ENCODE peak calls at places on chromosomes 13 and 19, in ten cellular contexts. B is kidney, I is heart left ventricle, X is GM10248, N is nephron progenitor cell, W is AG04450, P is tibial artery, K is OCI-LY7, Q is bronchial epithelial cell, F is brain microvascular endothelial cell. M is an unnamed sample.

GRCh38 chr19:6773323-6773931 is 919 bp downstream of the VAV1 start:
- DNase-seq in B (peak; percentile 83), I (peak; percentile 52), X (peak; percentile 69), N (no peak), W (no peak), P (no peak), K (peak; percentile 89), Q (no peak), F (no peak), M (peak; percentile 89)

GRCh38 chr19:7426986-7427385 is 61.8 kb downstream of the PEX11G start:
- DNase-seq in B (no peak), I (no peak), X (no peak), N (no peak), W (no peak), P (no peak), K (no peak), Q (no peak), F (no peak), M (peak; percentile 67)

GRCh38 chr13:113581871-113582270 is 2.7 kb upstream of the TFDP1 start:
- DNase-seq in B (peak; percentile 6), I (no peak), X (no peak), N (no peak), W (no peak), P (no peak), K (no peak), Q (no peak), F (no peak), M (no peak)

GRCh38 chr13:27020415-27020814 is 151.2 kb downstream of the USP12 start:
- DNase-seq in B (no peak), I (no peak), X (no peak), N (no peak), W (no peak), P (no peak), K (no peak), Q (no peak), F (no peak), M (no peak)

GRCh38 chr19:2290441-2291184 is 8.6 kb upstream of the PEAK3 start:
- DNase-seq in B (no peak), I (no peak), X (no peak), N (no peak), W (no peak), P (no peak), K (no peak), Q (no peak), F (no peak), M (no peak)

GRCh38 chr13:113860579-113861432 is 3.1 kb downstream of the GAS6 start:
- DNase-seq in B (peak; percentile 59), I (no peak), X (no peak), N (peak; percentile 51), W (no peak), P (peak; percentile 70), K (no peak), Q (no peak), F (no peak), M (no peak)

GRCh38 chr19:37056776-37057175 is 21.5 kb upstream of the ZNF420 start:
- DNase-seq in B (no peak), I (no peak), X (no peak), N (no peak), W (no peak), P (no peak), K (no peak), Q (no peak), F (no peak), M (no peak)

GRCh38 chr19:10006752-10007323 is 3.5 kb downstream of the COL5A3 start:
- DNase-seq in B (no peak), I (no peak), X (no peak), N (no peak), W (no peak), P (no peak), K (no peak), Q (no peak), F (no peak), M (no peak)

GRCh38 chr13:112182831-112183543 is 116.0 kb downstream of the SOX1 start:
- DNase-seq in B (no peak), I (no peak), X (no peak), N (no peak), W (no peak), P (no peak), K (no peak), Q (no peak), F (no peak), M (no peak)

GRCh38 chr13:113991191-113991669 is 17.4 kb upstream of the C13orf46 start:
- DNase-seq in B (peak; percentile 45), I (peak; percentile 18), X (no peak), N (no peak), W (no peak), P (peak; percentile 40), K (no peak), Q (no peak), F (no peak), M (no peak)

GRCh38 chr13:27245610-27246009 is 5.7 kb upstream of the RPL21 start:
- DNase-seq in B (no peak), I (no peak), X (no peak), N (no peak), W (no peak), P (no peak), K (no peak), Q (no peak), F (no peak), M (no peak)

GRCh38 chr13:98301721-98302120 is 124.7 kb upstream of the RNF113B start:
- DNase-seq in B (no peak), I (no peak), X (no peak), N (no peak), W (no peak), P (no peak), K (no peak), Q (no peak), F (no peak), M (no peak)

GRCh38 chr19:6476896-6477431 is 4.6 kb downstream of the DENND1C start:
- DNase-seq in B (no peak), I (no peak), X (no peak), N (no peak), W (no peak), P (no peak), K (no peak), Q (no peak), F (no peak), M (no peak)

GRCh38 chr19:50330365-50331078 is 1.3 kb upstream of the KCNC3 start:
- DNase-seq in B (peak; percentile 95), I (peak; percentile 89), X (peak; percentile 90), N (peak; percentile 98), W (no peak), P (peak; percentile 78), K (peak; percentile 95), Q (no peak), F (no peak), M (peak; percentile 86)

GRCh38 chr13:31765441-31765840 is 26.1 kb downstream of the RXFP2 start:
- DNase-seq in B (no peak), I (no peak), X (no peak), N (no peak), W (peak; percentile 55), P (no peak), K (no peak), Q (no peak), F (peak; percentile 88), M (no peak)

GRCh38 chr13:40694426-40694825 is 28.0 kb upstream of the FOXO1 start:
- DNase-seq in B (no peak), I (no peak), X (no peak), N (no peak), W (no peak), P (no peak), K (peak; percentile 60), Q (no peak), F (no peak), M (no peak)

GRCh38 chr13:94947392-94947791 is 235.0 kb upstream of the SOX21 start:
- DNase-seq in B (no peak), I (no peak), X (no peak), N (no peak), W (no peak), P (no peak), K (no peak), Q (no peak), F (no peak), M (no peak)

GRCh38 chr13:94952787-94953186 is 240.4 kb upstream of the SOX21 start:
- DNase-seq in B (no peak), I (no peak), X (no peak), N (no peak), W (no peak), P (no peak), K (no peak), Q (no peak), F (no peak), M (no peak)

GRCh38 chr13:94947965-94948371 is 235.6 kb upstream of the SOX21 start:
- DNase-seq in B (no peak), I (no peak), X (no peak), N (no peak), W (no peak), P (no peak), K (no peak), Q (no peak), F (no peak), M (no peak)

GRCh38 chr13:94950303-94950702 is 238.0 kb upstream of the SOX21 start:
- DNase-seq in B (no peak), I (no peak), X (no peak), N (no peak), W (no peak), P (no peak), K (no peak), Q (no peak), F (peak; percentile 2), M (no peak)
- TF ChIP-seq CTCF in B (no peak), I (no peak), X (no peak), N (peak; percentile 21), W (peak; percentile 27), P (no peak), K (no peak), Q (no peak), F (peak; percentile 49), M (no peak)

GRCh38 chr19:35716985-35717664 is 678 bp upstream of the KMT2B start:
- DNase-seq in B (peak; percentile 99), I (peak; percentile 90), X (no peak), N (peak; percentile 91), W (peak; percentile 84), P (peak; percentile 98), K (peak; percentile 99), Q (peak; percentile 84), F (peak; percentile 91), M (peak; percentile 97)
- TF ChIP-seq CTCF in B (peak; percentile 74), I (peak; percentile 94), X (peak; percentile 78), N (peak; percentile 87), W (peak; percentile 85), P (peak; percentile 87), K (peak; percentile 83), Q (peak; percentile 86), F (peak; percentile 87), M (peak; percentile 91)

GRCh38 chr13:29284726-29285125 is 310.8 kb downstream of the SLC7A1 start:
- DNase-seq in B (no peak), I (no peak), X (no peak), N (no peak), W (no peak), P (no peak), K (no peak), Q (no peak), F (no peak), M (no peak)
- TF ChIP-seq CTCF in B (no peak), I (no peak), X (no peak), N (no peak), W (no peak), P (no peak), K (no peak), Q (no peak), F (no peak), M (no peak)

DNA sequence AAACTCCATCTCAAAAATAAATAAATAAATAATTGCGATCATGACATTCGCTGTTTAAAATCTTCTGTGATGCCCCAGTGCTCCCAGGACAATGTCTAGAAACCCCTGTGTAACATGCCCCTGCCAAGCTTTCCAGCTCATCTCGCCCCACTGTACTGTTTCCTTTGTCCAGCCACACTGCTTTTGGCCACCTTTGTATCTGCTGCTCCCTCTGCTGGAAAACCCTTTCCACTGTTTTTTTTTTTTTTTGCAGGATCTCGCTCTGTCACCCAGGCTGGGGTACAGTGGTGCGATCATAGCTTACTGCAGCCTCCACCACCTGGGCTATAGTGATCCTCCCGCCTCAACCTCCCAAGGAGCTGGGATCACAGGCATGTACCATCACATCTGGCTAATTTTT is 7.5 kb downstream of the PLAUR start:
- DNase-seq in B (no peak), I (no peak), X (no peak), N (no peak), W (no peak), P (no peak), K (no peak), Q (no peak), F (no peak), M (no peak)
- TF ChIP-seq CTCF in B (no peak), I (peak; percentile 19), X (no peak), N (peak; percentile 17), W (peak; percentile 46), P (no peak), K (peak; percentile 22), Q (peak; percentile 37), F (peak; percentile 62), M (no peak)

M was measured in activated CD8-positive, alpha-beta T cell treated with anti-CD3 and anti-CD28 coated beads for 36 hours.